ENCODE peak calls at places on chromosomes 5 and 9, in six cellular contexts. Z is skeletal muscle cell; T is CD8-positive, alpha-beta memory T cell; J is AG20443; Y is LoVo; A is stimulated activated CD4-positive, alpha-beta T cell treated with anti-CD3 and anti-CD28 coated beads, Interleukin-12 subunit alpha, Interleukin-12 subunit beta, amount 100 ng/mL, for 4 hours. K is an unnamed sample.

GRCh38 chr5:9502435-9502834 is 43.4 kb downstream of the SEMA5A start:
- DNase-seq in J (peak), Y (no peak), A (no peak), T (no peak), Z (no peak), K (no peak)

GRCh38 chr5:43155394-43156096 is 34.8 kb downstream of the ZNF131 start:
- DNase-seq in Z (no peak), J (no peak), T (no peak), A (no peak), Y (no peak), K (no peak)

GRCh38 chr5:176151286-176151685 is 86.9 kb upstream of the SIMC1 start:
- DNase-seq in J (no peak), Z (peak), T (no peak), Y (no peak), A (no peak), K (no peak)

GRCh38 chr5:114238771-114239313 is 123.0 kb upstream of the KCNN2 start:
- DNase-seq in Y (no peak), Z (no peak), J (no peak), T (no peak), A (no peak), K (no peak)

GRCh38 chr5:37966291-37966690 is 126.5 kb upstream of the GDNF start:
- DNase-seq in J (peak), A (no peak), Z (no peak), Y (no peak), T (no peak), K (peak)

GRCh38 chr9:90600029-90600428 is 42.6 kb downstream of the DIRAS2 start:
- DNase-seq in A (no peak), Y (no peak), Z (no peak), T (no peak), J (no peak), K (no peak)

GRCh38 chr9:125556046-125556445 is 151.0 kb downstream of the MAPKAP1 start:
- DNase-seq in J (no peak), A (no peak), Z (no peak), T (no peak), Y (no peak), K (no peak)

GRCh38 chr9:129108805-129109370 is 1.7 kb downstream of the CRAT start:
- DNase-seq in A (no peak), J (no peak), Z (no peak), Y (peak), T (no peak), K (no peak)

GRCh38 chr5:1720396-1721110 is 79.1 kb downstream of the MRPL36 start:
- DNase-seq in A (no peak), Z (no peak), T (no peak), J (no peak), Y (no peak), K (no peak)

GRCh38 chr5:113719549-113719948 is 206.1 kb downstream of the YTHDC2 start:
- DNase-seq in Y (no peak), J (no peak), Z (no peak), T (no peak), A (no peak), K (no peak)

GRCh38 chr9:18472915-18473314 is 1.0 kb upstream of the ADAMTSL1 start:
- DNase-seq in Y (no peak), Z (no peak), J (no peak), A (no peak), T (no peak), K (no peak)

GRCh38 chr9:92654481-92655301 is 15.2 kb downstream of the IPPK start:
- DNase-seq in T (no peak), Z (no peak), Y (no peak), A (no peak), J (peak), K (no peak)

GRCh38 chr5:112628219-112628618 is 109.5 kb upstream of the APC start:
- DNase-seq in A (no peak), Y (no peak), J (no peak), Z (no peak), T (no peak), K (no peak)

GRCh38 chr5:35067985-35068384 is 20.2 kb upstream of the AGXT2 start:
- DNase-seq in T (no peak), A (no peak), Z (no peak), Y (no peak), J (no peak), K (no peak)

GRCh38 chr5:171762841-171763408 is 22.7 kb upstream of the SMIM23 start:
- DNase-seq in J (no peak), T (no peak), Y (no peak), Z (no peak), A (no peak), K (no peak)

GRCh38 chr9:93087971-93088655 is 7.9 kb upstream of the CARD19 start:
- DNase-seq in J (no peak), Z (no peak), Y (no peak), A (no peak), T (no peak), K (no peak)

GRCh38 chr5:88890070-88890781 is 7.2 kb upstream of the MEF2C start:
- DNase-seq in A (no peak), T (no peak), Y (no peak), Z (no peak), J (no peak), K (no peak)

GRCh38 chr5:95727764-95728191 is 3.4 kb upstream of the RHOBTB3 start:
- DNase-seq in Y (peak), T (no peak), A (no peak), J (no peak), Z (no peak), K (no peak)

GRCh38 chr9:36956908-36957307 is 77.2 kb downstream of the PAX5 start:
- DNase-seq in Z (no peak), A (no peak), Y (no peak), J (no peak), T (no peak), K (no peak)

GRCh38 chr5:57215629-57216195 is 41.9 kb downstream of the GPBP1 start:
- DNase-seq in A (no peak), Y (no peak), J (no peak), Z (no peak), T (no peak), K (no peak)

GRCh38 chr9:477146-477545 is 262.5 kb downstream of the DOCK8 start:
- DNase-seq in J (no peak), Y (no peak), T (no peak), A (no peak), Z (no peak), K (no peak)

GRCh38 chr5:180618830-180619562 is 27.7 kb upstream of the SCGB3A1 start:
- DNase-seq in A (peak), Y (no peak), Z (no peak), T (no peak), J (peak), K (no peak)

GRCh38 chr5:140324041-140324833 is 21.3 kb upstream of the PFDN1 start:
- DNase-seq in Y (no peak), J (no peak), A (no peak), Z (no peak), T (no peak), K (no peak)

GRCh38 chr5:123807177-123807900 is 295.4 kb downstream of the CSNK1G3 start:
- DNase-seq in T (no peak), Y (no peak), A (no peak), Z (no peak), J (peak), K (no peak)

GRCh38 chr9:738209-738915 is 103.1 kb upstream of the DMRT1 start:
- DNase-seq in A (no peak), J (peak), Z (peak), Y (peak), T (no peak), K (peak)

GRCh38 chr5:66436721-66437120 is 159.5 kb upstream of the MAST4 start:
- DNase-seq in T (no peak), Y (peak), J (no peak), A (no peak), Z (no peak), K (no peak)

GRCh38 chr5:132237141-132237540 is 9.5 kb upstream of the P4HA2 start:
- DNase-seq in A (no peak), Z (no peak), Y (no peak), T (no peak), J (peak), K (no peak)

GRCh38 chr5:55188656-55189380 is 15.8 kb upstream of the CDC20B start:
- DNase-seq in J (no peak), Z (no peak), Y (no peak), T (no peak), A (no peak), K (no peak)

GRCh38 chr5:126801992-126802294 is 25.0 kb downstream of the LMNB1 start:
- DNase-seq in Y (no peak), A (no peak), J (peak), Z (no peak), T (no peak), K (peak)

GRCh38 chr9:127112683-127113539 is 9.5 kb downstream of the ANGPTL2 start:
- DNase-seq in A (no peak), T (no peak), Z (no peak), J (peak), Y (no peak), K (no peak)

GRCh38 chr5:173645897-173646574 is 29.6 kb upstream of the BOD1 start:
- DNase-seq in Z (no peak), Y (no peak), T (no peak), A (no peak), J (no peak), K (no peak)

GRCh38 chr5:38208782-38209378 is 49.5 kb upstream of the EGFLAM start:
- DNase-seq in Z (peak), Y (peak), A (no peak), J (peak), T (no peak), K (peak)

GRCh38 chr5:126909856-126910255 is 120.5 kb downstream of the MARCHF3 start:
- DNase-seq in J (no peak), Y (no peak), T (no peak), A (no peak), Z (no peak), K (no peak)

GRCh38 chr5:1293416-1293996 is 1.4 kb downstream of the TERT start:
- DNase-seq in A (no peak), Z (no peak), T (no peak), Y (no peak), J (no peak), K (no peak)

GRCh38 chr9:91130796-91131318 is 230.9 kb downstream of the AUH start:
- DNase-seq in J (no peak), Z (no peak), T (no peak), Y (no peak), A (no peak), K (no peak)

GRCh38 chr5:106587-106986 is 14.6 kb downstream of the PLEKHG4B start:
- DNase-seq in J (no peak), Z (no peak), Y (no peak), T (no peak), A (no peak), K (no peak)

GRCh38 chr5:54558362-54558761 is 40.8 kb downstream of the SNX18 start:
- DNase-seq in J (no peak), A (no peak), Z (no peak), Y (no peak), T (no peak), K (no peak)

GRCh38 chr9:81214975-81215374 is 474.4 kb downstream of the TLE1 start:
- DNase-seq in T (no peak), Y (no peak), J (no peak), A (no peak), Z (no peak), K (no peak)

GRCh38 chr5:138139776-138140080 is 500 bp upstream of the NME5 start:
- DNase-seq in Y (no peak), J (no peak), A (no peak), Z (no peak), T (no peak), K (no peak)